ENCODE peak calls at places on chromosomes 3 and 15, in six cellular contexts. F is heart left ventricle, D is lung, N is psoas muscle, J is ovary, Y is Peyer's patch. V is an unnamed sample. For H3K9me3, the result is how much of the 10 kb centered on the place peaks cover.

GRCh38 chr15:48325400-48325799 is 5.8 kb upstream of the DUT start:
- DNase-seq in F (no peak), D (no peak), N (no peak), J (no peak), Y (no peak), V (no peak)

GRCh38 chr15:22868495-22868894 is 30.0 kb downstream of the NIPA2 start:
- DNase-seq in F (no peak), D (no peak), N (no peak), J (no peak), Y (no peak), V (no peak)

GRCh38 chr15:75577401-75578205 is 1.5 kb downstream of the PTPN9 start:
- DNase-seq in F (no peak), D (no peak), N (no peak), J (no peak), Y (peak), V (no peak)

GRCh38 chr3:13105851-13106250 is 32.6 kb upstream of the IQSEC1 start:
- DNase-seq in F (no peak), D (no peak), N (no peak), J (no peak), Y (no peak), V (peak)

GRCh38 chr3:170499562-170500156 is 81.0 kb downstream of the CLDN11 start:
- DNase-seq in F (no peak), D (no peak), N (peak), J (peak), Y (peak), V (no peak)

GRCh38 chr3:61008168-61008737 is 243.0 kb downstream of the FHIT start:
- DNase-seq in F (no peak), D (no peak), N (no peak), J (no peak), Y (no peak), V (no peak)

GRCh38 chr15:40398413-40398873 is 7.2 kb upstream of the IVD start:
- DNase-seq in F (no peak), D (no peak), N (no peak), J (no peak), Y (peak), V (no peak)

GRCh38 chr3:39428745-39429201 is 22.3 kb downstream of the RPSA start:
- DNase-seq in F (peak), D (no peak), N (no peak), J (no peak), Y (no peak), V (no peak)

GRCh38 chr3:192444096-192444790 is 283.1 kb downstream of the FGF12 start:
- DNase-seq in F (peak), D (peak), N (peak), J (peak), Y (peak), V (peak)

GRCh38 chr3:54676087-54676486 is 251.8 kb downstream of the LRTM1 start:
- DNase-seq in F (no peak), D (no peak), N (no peak), J (no peak), Y (no peak), V (no peak)

GRCh38 chr3:122102191-122102935 is 47.2 kb downstream of the CD86 start:
- DNase-seq in F (no peak), D (no peak), N (no peak), J (no peak), Y (no peak), V (no peak)

GRCh38 chr3:16460886-16461285 is 52.6 kb downstream of the RFTN1 start:
- DNase-seq in F (no peak), D (no peak), N (no peak), J (no peak), Y (no peak), V (no peak)

GRCh38 chr3:188170461-188171459 is 16.8 kb downstream of the LPP start:
- DNase-seq in F (no peak), D (no peak), N (no peak), J (no peak), Y (no peak), V (no peak)

GRCh38 chr3:59749291-59749690 is 699.5 kb upstream of the CFAP20DC start:
- DNase-seq in F (no peak), D (no peak), N (no peak), J (no peak), Y (no peak), V (no peak)

GRCh38 chr3:41148446-41148845 is 50.9 kb upstream of the CTNNB1 start:
- DNase-seq in F (no peak), D (no peak), N (no peak), J (no peak), Y (no peak), V (no peak)

GRCh38 chr15:49315543-49315942 is 107.5 kb upstream of the FGF7 start:
- DNase-seq in F (no peak), D (no peak), N (no peak), J (no peak), Y (no peak), V (no peak)

GRCh38 chr15:66287461-66288055 is 5.8 kb upstream of the DIS3L start:
- DNase-seq in F (no peak), D (no peak), N (no peak), J (no peak), Y (no peak), V (no peak)

GRCh38 chr3:29430558-29430971 is 149.7 kb downstream of the RBMS3 start:
- DNase-seq in F (no peak), D (no peak), N (no peak), J (no peak), Y (no peak), V (no peak)

GRCh38 chr15:73454096-73454495 is 11.1 kb downstream of the REC114 start:
- DNase-seq in F (no peak), D (no peak), N (no peak), J (no peak), Y (no peak), V (no peak)

GRCh38 chr15:74845208-74845568 is 2.2 kb upstream of the ULK3 start:
- DNase-seq in F (no peak), D (no peak), N (no peak), J (no peak), Y (peak), V (peak)

GRCh38 chr3:98657429-98657828 is 64.0 kb upstream of the CPOX start:
- DNase-seq in F (peak), D (peak), N (no peak), J (no peak), Y (peak), V (peak)

GRCh38 chr3:190120161-190121060 is at the start of gene P3H2:
- DNase-seq in F (peak), D (peak), N (peak), J (peak), Y (peak), V (peak)

GRCh38 chr15:67548862-67549651 is 6.6 kb downstream of the MAP2K5 start:
- DNase-seq in F (peak), D (no peak), N (no peak), J (no peak), Y (no peak), V (no peak)

GRCh38 chr15:85099195-85099803 is 117.6 kb downstream of the PDE8A start:
- DNase-seq in F (no peak), D (no peak), N (no peak), J (no peak), Y (no peak), V (no peak)

GRCh38 chr3:32226875-32227500 is 11.5 kb upstream of the CMTM8 start:
- DNase-seq in F (no peak), D (no peak), N (no peak), J (no peak), Y (no peak), V (no peak)

GRCh38 chr3:150384517-150385212 is 23.4 kb upstream of the TSC22D2 start:
- DNase-seq in F (no peak), D (peak), N (peak), J (no peak), Y (peak), V (no peak)

GRCh38 chr3:12868039-12869024 is 27.0 kb upstream of the RPL32 start:
- DNase-seq in F (peak), D (peak), N (peak), J (peak), Y (peak), V (peak)

GRCh38 chr3:150497956-150498355 is 48.3 kb downstream of the SERP1 start:
- DNase-seq in F (no peak), D (no peak), N (no peak), J (no peak), Y (no peak), V (no peak)

GRCh38 chr3:170159459-170159858 is 22.1 kb downstream of the PHC3 start:
- DNase-seq in F (no peak), D (no peak), N (no peak), J (no peak), Y (no peak), V (no peak)

GRCh38 chr3:110495201-110495927 is 576.3 kb upstream of the NECTIN3 start:
- DNase-seq in F (no peak), D (no peak), N (no peak), J (no peak), Y (no peak), V (no peak)

GRCh38 chr3:17258823-17259436 is 374.2 kb downstream of the PLCL2 start:
- DNase-seq in F (no peak), D (no peak), N (no peak), J (no peak), Y (no peak), V (no peak)

GRCh38 chr15:58221591-58222241 is 83.5 kb downstream of the AQP9 start:
- DNase-seq in F (peak), D (no peak), N (no peak), J (no peak), Y (no peak), V (no peak)

GRCh38 chr3:40079203-40079844 is 230.2 kb upstream of the EIF1B start:
- DNase-seq in F (no peak), D (no peak), N (no peak), J (no peak), Y (no peak), V (no peak)

GRCh38 chr3:16589867-16590624 is 15.2 kb downstream of the DAZL start:
- DNase-seq in F (no peak), D (no peak), N (no peak), J (no peak), Y (no peak), V (no peak)

GRCh38 chr15:77599899-77600298 is 32.8 kb downstream of the LINGO1 start:
- DNase-seq in F (peak), D (no peak), N (no peak), J (no peak), Y (peak), V (no peak)

GRCh38 chr15:33874156-33874555 is 94.1 kb upstream of the CHRM5 start:
- DNase-seq in F (no peak), D (no peak), N (no peak), J (no peak), Y (no peak), V (no peak)

GRCh38 chr15:96344120-96344705 is 13.7 kb downstream of the NR2F2 start:
- DNase-seq in F (no peak), D (no peak), N (no peak), J (peak), Y (peak), V (peak)

GRCh38 chr15:96342143-96342466 is 11.6 kb downstream of the NR2F2 start:
- DNase-seq in F (no peak), D (no peak), N (no peak), J (no peak), Y (no peak), V (no peak)

GRCh38 chr15:96341465-96342142 is 11.1 kb downstream of the NR2F2 start:
- DNase-seq in F (no peak), D (peak), N (no peak), J (peak), Y (peak), V (peak)

GRCh38 chr15:96343529-96344072 is 13.1 kb downstream of the NR2F2 start:
- DNase-seq in F (no peak), D (no peak), N (no peak), J (peak), Y (peak), V (peak)

DNA sequence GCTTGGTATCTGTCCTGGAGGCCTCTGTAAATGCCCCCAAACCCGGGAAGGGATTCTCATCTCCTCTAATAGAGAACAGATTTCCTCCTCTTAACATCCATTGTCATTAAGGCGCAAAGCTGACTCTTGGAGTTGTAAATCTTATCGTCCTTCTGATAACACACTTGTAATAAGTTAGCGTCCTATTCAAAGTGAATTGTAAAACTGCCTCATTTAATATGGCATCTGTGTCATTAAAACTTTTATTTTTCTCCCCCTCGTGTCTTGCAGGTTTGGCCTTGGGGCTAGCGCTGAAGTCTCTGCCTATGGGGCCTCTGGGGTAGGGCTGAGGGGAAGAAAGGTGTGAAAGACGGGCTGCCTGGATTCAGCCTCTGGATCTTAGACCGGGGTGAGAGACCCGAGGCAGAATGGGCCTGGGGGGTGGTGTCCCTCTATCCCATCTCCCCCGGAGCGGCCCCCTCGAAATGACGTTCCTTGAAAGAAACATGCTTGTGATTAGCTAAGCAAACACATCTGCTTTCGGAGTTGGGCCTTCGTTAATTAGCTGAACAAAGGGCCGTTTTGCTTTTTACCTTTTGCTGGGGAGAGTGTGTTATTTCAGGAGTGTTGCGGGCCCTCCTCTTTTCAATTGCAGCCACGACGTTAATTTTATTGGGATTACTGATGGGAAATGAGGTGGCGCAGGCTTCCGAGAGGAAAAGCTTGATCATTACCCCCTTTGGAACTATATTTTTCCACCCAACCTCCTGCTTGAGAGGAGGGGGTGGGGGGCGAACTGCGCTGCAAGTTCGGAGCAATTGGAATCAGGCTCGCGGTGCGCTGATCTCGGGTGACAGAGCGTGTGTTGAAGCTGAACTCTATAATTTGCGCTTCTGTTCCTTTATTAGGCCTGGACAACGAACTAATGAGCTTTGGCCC is 12.4 kb downstream of the NR2F2 start:
- DNase-seq in F (no peak), D (peak), N (no peak), J (peak), Y (peak), V (peak)
- H3K4me3 ChIP-seq in F (peak), D (no peak), N (peak), J (peak), Y (peak), V (peak)

GRCh38 chr15:25137013-25137412 is 182.2 kb downstream of the SNRPN start:
- DNase-seq in F (no peak), D (no peak), N (no peak), J (no peak), Y (no peak), V (no peak)

GRCh38 chr15:25133804-25134203 is 179.0 kb downstream of the SNRPN start:
- DNase-seq in F (no peak), D (no peak), N (no peak), J (no peak), Y (no peak), V (no peak)

GRCh38 chr15:25134546-25134945 is 179.8 kb downstream of the SNRPN start:
- DNase-seq in F (no peak), D (no peak), N (no peak), J (no peak), Y (no peak), V (no peak)

GRCh38 chr15:25136119-25136518 is 181.3 kb downstream of the SNRPN start:
- DNase-seq in F (no peak), D (no peak), N (no peak), J (no peak), Y (no peak), V (no peak)
- H3K9me3 ChIP-seq in F (under half), D (under half), N (under half), J (under half), Y (under half), V (under half)

GRCh38 chr15:45138814-45139765 is 9.3 kb downstream of the DUOX1 start:
- DNase-seq in F (no peak), D (peak), N (no peak), J (no peak), Y (no peak), V (no peak)
- H3K27ac ChIP-seq in F (no peak), D (peak), N (no peak), J (no peak), Y (no peak), V (no peak)

DNA sequence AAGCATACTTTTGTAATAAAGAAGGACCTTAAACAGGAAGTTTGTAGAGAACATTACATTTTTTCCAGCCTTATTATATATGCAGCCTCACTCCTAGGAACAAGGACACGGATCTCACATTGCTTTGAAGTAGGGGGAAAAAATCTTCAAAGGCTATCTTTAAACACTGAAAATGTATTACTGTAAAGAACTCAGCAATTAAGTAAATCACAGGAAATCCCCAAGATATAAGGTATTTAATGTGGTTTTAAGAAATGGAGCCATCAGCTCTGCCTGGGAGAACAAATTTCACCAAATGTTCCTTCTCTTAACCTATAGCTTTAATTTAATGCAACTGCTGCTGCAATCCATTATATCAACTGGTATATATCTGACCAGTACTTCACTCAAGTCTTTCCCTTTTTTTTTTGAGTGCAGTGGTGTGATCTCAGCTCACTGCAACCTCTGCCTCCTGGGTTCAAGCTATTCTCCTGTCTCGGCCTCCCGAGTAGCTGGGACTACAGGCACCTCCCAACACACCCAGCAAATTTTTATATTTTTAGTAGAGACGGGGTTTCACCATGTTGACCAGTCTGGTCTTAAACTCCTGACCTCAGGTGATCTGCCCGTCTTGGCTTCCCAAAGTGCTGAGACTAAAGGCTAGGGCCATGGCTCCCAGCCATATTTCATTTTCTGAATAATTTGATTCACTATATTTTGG is 2.8 kb downstream of the BTLA start:
- DNase-seq in F (no peak), D (no peak), N (no peak), J (no peak), Y (no peak), V (no peak)
- H3K4me3 ChIP-seq in F (no peak), D (no peak), N (no peak), J (no peak), Y (no peak), V (no peak)

GRCh38 chr3:20931834-20932233 is 745.8 kb upstream of the SGO1 start:
- DNase-seq in F (no peak), D (no peak), N (no peak), J (no peak), Y (no peak), V (no peak)
- H3K9me3 ChIP-seq in F (under half), D (under half), N (under half), J (under half), Y (under half), V (under half)

GRCh38 chr3:45664558-45664957 is 24.6 kb upstream of the SACM1L start:
- DNase-seq in F (no peak), D (no peak), N (no peak), J (no peak), Y (peak), V (no peak)
- H3K27ac ChIP-seq in F (no peak), D (peak), N (no peak), J (no peak), Y (no peak), V (no peak)

DNA sequence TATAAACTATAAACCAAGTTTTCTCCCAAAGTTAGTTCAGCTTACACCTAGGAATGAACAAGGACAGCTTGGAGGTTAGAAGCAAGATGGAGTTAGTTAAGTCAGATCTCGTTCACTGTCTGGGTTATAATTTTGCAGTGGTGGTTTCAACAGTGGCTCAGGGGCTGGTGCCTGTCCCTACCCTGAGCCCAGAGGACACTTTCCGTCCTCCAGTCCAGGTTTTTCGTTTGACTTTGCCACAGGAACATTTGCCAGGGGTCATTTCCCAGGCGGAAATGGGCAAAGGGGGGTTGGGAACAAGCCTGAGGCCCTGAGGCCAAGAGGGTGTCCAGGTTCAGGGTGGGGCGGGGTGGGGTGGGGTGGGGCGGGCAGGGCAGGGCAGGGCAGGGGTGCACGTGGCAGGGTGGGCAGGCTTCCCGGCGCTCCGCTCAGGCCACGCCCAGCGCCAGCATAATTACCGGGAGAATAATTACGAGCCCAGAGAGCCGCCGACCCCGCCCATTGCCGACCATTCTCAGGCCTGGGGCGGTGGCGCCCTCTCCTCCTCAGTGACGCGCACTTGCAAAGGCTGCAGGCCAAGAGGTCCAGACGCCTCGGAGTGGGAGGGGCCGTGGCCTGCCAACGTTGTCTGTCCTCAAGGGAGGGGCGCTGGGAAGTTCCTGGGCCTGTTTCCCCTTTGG is 70.4 kb downstream of the KLF13 start:
- DNase-seq in F (peak), D (peak), N (peak), J (peak), Y (peak), V (peak)
- H3K4me3 ChIP-seq in F (no peak), D (no peak), N (peak), J (no peak), Y (no peak), V (no peak)

DNA sequence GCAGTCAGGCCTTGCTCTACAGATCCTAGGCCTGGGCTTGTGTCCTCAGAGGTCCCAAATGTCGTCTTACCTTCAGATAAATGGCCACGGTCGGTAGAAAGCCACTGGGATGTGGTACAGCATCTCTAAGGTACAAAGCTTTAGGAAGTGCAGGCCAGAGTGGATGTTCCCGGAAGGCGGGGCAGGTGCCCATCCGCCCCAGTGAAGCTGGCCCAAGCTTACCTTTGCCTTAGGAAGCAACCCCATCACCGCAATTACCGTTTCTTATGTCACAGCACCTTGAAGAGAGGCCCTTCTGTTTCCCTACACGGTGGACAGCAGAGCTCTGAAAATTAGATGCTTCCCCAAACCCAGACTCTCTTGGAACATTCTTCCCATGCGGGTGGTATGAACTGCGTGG is 240.1 kb upstream of the LYSMD4 start:
- DNase-seq in F (no peak), D (no peak), N (no peak), J (no peak), Y (no peak), V (no peak)
- H3K9me3 ChIP-seq in F (under half), D (under half), N (under half), J (under half), Y (under half), V (under half)